ENCODE peak calls at places on chromosomes 5 and 9, in seven cellular contexts. One of them, this sample, is unnamed. For H3K4me1, the result is how much of the 10 kb centered on the place peaks cover.

GRCh38 chr5:34009610-34010009 is 1.8 kb upstream of the AMACR start:
- DNase-seq in GM12878: no peak
- DNase-seq in GM23248: peak
- DNase-seq in CD4-positive, CD25-positive, alpha-beta regulatory T cell: no peak
- DNase-seq in ovary: no peak
- DNase-seq in tibial nerve: no peak
- DNase-seq in effector memory CD4-positive, alpha-beta T cell: no peak
- DNase-seq in this sample: no peak

GRCh38 chr9:125752070-125752628 is 5.0 kb downstream of the PBX3 start:
- DNase-seq in GM12878: no peak
- DNase-seq in GM23248: no peak
- DNase-seq in CD4-positive, CD25-positive, alpha-beta regulatory T cell: no peak
- DNase-seq in ovary: no peak
- DNase-seq in tibial nerve: no peak
- DNase-seq in effector memory CD4-positive, alpha-beta T cell: no peak
- DNase-seq in this sample: no peak

GRCh38 chr9:76564300-76564699 is 105.3 kb downstream of the GCNT1 start:
- DNase-seq in GM12878: no peak
- DNase-seq in GM23248: peak
- DNase-seq in CD4-positive, CD25-positive, alpha-beta regulatory T cell: no peak
- DNase-seq in ovary: no peak
- DNase-seq in tibial nerve: no peak
- DNase-seq in effector memory CD4-positive, alpha-beta T cell: no peak
- DNase-seq in this sample: no peak

GRCh38 chr9:92608221-92609141 is 61.5 kb downstream of the IPPK start:
- DNase-seq in GM12878: no peak
- DNase-seq in GM23248: peak
- DNase-seq in CD4-positive, CD25-positive, alpha-beta regulatory T cell: no peak
- DNase-seq in ovary: no peak
- DNase-seq in tibial nerve: no peak
- DNase-seq in effector memory CD4-positive, alpha-beta T cell: no peak
- DNase-seq in this sample: no peak

GRCh38 chr5:79697222-79698164 is 7.9 kb downstream of the CMYA5 start:
- DNase-seq in GM12878: no peak
- DNase-seq in GM23248: peak
- DNase-seq in CD4-positive, CD25-positive, alpha-beta regulatory T cell: no peak
- DNase-seq in ovary: no peak
- DNase-seq in tibial nerve: no peak
- DNase-seq in effector memory CD4-positive, alpha-beta T cell: no peak
- DNase-seq in this sample: no peak

GRCh38 chr5:82142928-82143577 is 135.1 kb downstream of the RPS23 start:
- DNase-seq in GM12878: no peak
- DNase-seq in GM23248: no peak
- DNase-seq in CD4-positive, CD25-positive, alpha-beta regulatory T cell: no peak
- DNase-seq in ovary: no peak
- DNase-seq in tibial nerve: no peak
- DNase-seq in effector memory CD4-positive, alpha-beta T cell: no peak
- DNase-seq in this sample: no peak

GRCh38 chr5:132046915-132047314 is 13.5 kb upstream of the IL3 start:
- DNase-seq in GM12878: no peak
- DNase-seq in GM23248: no peak
- DNase-seq in CD4-positive, CD25-positive, alpha-beta regulatory T cell: no peak
- DNase-seq in ovary: peak
- DNase-seq in tibial nerve: no peak
- DNase-seq in effector memory CD4-positive, alpha-beta T cell: no peak
- DNase-seq in this sample: no peak

GRCh38 chr5:159510282-159510681 is 180.0 kb upstream of the IL12B start:
- DNase-seq in GM12878: no peak
- DNase-seq in GM23248: peak
- DNase-seq in CD4-positive, CD25-positive, alpha-beta regulatory T cell: no peak
- DNase-seq in ovary: peak
- DNase-seq in tibial nerve: no peak
- DNase-seq in effector memory CD4-positive, alpha-beta T cell: no peak
- DNase-seq in this sample: no peak

GRCh38 chr5:159088371-159088770 is 11.3 kb downstream of the EBF1 start:
- DNase-seq in GM12878: no peak
- DNase-seq in GM23248: no peak
- DNase-seq in CD4-positive, CD25-positive, alpha-beta regulatory T cell: no peak
- DNase-seq in ovary: no peak
- DNase-seq in tibial nerve: no peak
- DNase-seq in effector memory CD4-positive, alpha-beta T cell: no peak
- DNase-seq in this sample: no peak

GRCh38 chr9:136799079-136799853 is 3.1 kb downstream of the CCDC183 start:
- DNase-seq in GM12878: no peak
- DNase-seq in GM23248: peak
- DNase-seq in CD4-positive, CD25-positive, alpha-beta regulatory T cell: no peak
- DNase-seq in ovary: peak
- DNase-seq in tibial nerve: no peak
- DNase-seq in effector memory CD4-positive, alpha-beta T cell: no peak
- DNase-seq in this sample: no peak

GRCh38 chr5:135569755-135570452 is 8.9 kb downstream of the CXCL14 start:
- DNase-seq in GM12878: no peak
- DNase-seq in GM23248: peak
- DNase-seq in CD4-positive, CD25-positive, alpha-beta regulatory T cell: no peak
- DNase-seq in ovary: no peak
- DNase-seq in tibial nerve: no peak
- DNase-seq in effector memory CD4-positive, alpha-beta T cell: no peak
- DNase-seq in this sample: no peak

GRCh38 chr5:56148453-56148971 is 84.6 kb downstream of the ANKRD55 start:
- DNase-seq in GM12878: peak
- DNase-seq in GM23248: no peak
- DNase-seq in CD4-positive, CD25-positive, alpha-beta regulatory T cell: peak
- DNase-seq in ovary: no peak
- DNase-seq in tibial nerve: no peak
- DNase-seq in effector memory CD4-positive, alpha-beta T cell: no peak
- DNase-seq in this sample: peak

GRCh38 chr5:157864067-157864466 is 5.1 kb upstream of the CLINT1 start:
- DNase-seq in GM12878: no peak
- DNase-seq in GM23248: no peak
- DNase-seq in CD4-positive, CD25-positive, alpha-beta regulatory T cell: no peak
- DNase-seq in ovary: no peak
- DNase-seq in tibial nerve: no peak
- DNase-seq in effector memory CD4-positive, alpha-beta T cell: no peak
- DNase-seq in this sample: peak

GRCh38 chr9:93963969-93964368 is 8.8 kb upstream of the BARX1 start:
- DNase-seq in GM12878: no peak
- DNase-seq in GM23248: no peak
- DNase-seq in CD4-positive, CD25-positive, alpha-beta regulatory T cell: no peak
- DNase-seq in ovary: no peak
- DNase-seq in tibial nerve: no peak
- DNase-seq in effector memory CD4-positive, alpha-beta T cell: no peak
- DNase-seq in this sample: no peak

GRCh38 chr9:87152206-87152605 is 204.9 kb upstream of the GAS1 start:
- DNase-seq in GM12878: no peak
- DNase-seq in GM23248: no peak
- DNase-seq in CD4-positive, CD25-positive, alpha-beta regulatory T cell: no peak
- DNase-seq in ovary: no peak
- DNase-seq in tibial nerve: no peak
- DNase-seq in effector memory CD4-positive, alpha-beta T cell: no peak
- DNase-seq in this sample: no peak

GRCh38 chr5:34626036-34626435 is 30.1 kb upstream of the RAI14 start:
- DNase-seq in GM12878: no peak
- DNase-seq in GM23248: peak
- DNase-seq in CD4-positive, CD25-positive, alpha-beta regulatory T cell: no peak
- DNase-seq in ovary: no peak
- DNase-seq in tibial nerve: no peak
- DNase-seq in effector memory CD4-positive, alpha-beta T cell: no peak
- DNase-seq in this sample: no peak

GRCh38 chr9:91746904-91747303 is 203.1 kb downstream of the ROR2 start:
- DNase-seq in GM12878: no peak
- DNase-seq in GM23248: peak
- DNase-seq in CD4-positive, CD25-positive, alpha-beta regulatory T cell: no peak
- DNase-seq in ovary: no peak
- DNase-seq in tibial nerve: no peak
- DNase-seq in effector memory CD4-positive, alpha-beta T cell: no peak
- DNase-seq in this sample: no peak

GRCh38 chr9:133008824-133009223 is 22.0 kb upstream of the GTF3C5 start:
- DNase-seq in GM12878: no peak
- DNase-seq in GM23248: no peak
- DNase-seq in CD4-positive, CD25-positive, alpha-beta regulatory T cell: no peak
- DNase-seq in ovary: no peak
- DNase-seq in tibial nerve: no peak
- DNase-seq in effector memory CD4-positive, alpha-beta T cell: no peak
- DNase-seq in this sample: no peak

GRCh38 chr5:114062940-114063867 is 298.7 kb upstream of the KCNN2 start:
- DNase-seq in GM12878: no peak
- DNase-seq in GM23248: no peak
- DNase-seq in CD4-positive, CD25-positive, alpha-beta regulatory T cell: no peak
- DNase-seq in ovary: no peak
- DNase-seq in tibial nerve: no peak
- DNase-seq in effector memory CD4-positive, alpha-beta T cell: no peak
- DNase-seq in this sample: no peak

DNA sequence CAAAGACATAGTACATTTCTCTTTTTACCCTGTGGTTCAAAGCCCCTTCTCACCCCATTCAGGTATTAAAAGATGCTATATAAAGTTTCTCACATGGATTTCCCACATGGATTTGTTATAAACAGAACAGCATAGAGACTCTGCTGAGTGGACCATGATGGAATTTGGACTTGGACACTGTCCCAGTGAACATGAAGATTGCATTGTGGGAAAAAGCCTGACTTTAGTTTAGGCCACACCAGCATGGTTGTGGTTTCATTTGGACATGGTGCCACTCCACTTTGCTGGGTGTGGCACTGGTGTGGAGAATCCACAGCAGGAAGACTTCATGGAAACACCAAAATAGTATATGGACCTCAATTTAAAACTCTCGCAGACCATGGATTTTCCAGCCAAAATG is 124.6 kb downstream of the ARHGAP26 start:
- DNase-seq in GM12878: no peak
- DNase-seq in GM23248: peak
- DNase-seq in CD4-positive, CD25-positive, alpha-beta regulatory T cell: no peak
- DNase-seq in ovary: no peak
- DNase-seq in tibial nerve: no peak
- DNase-seq in effector memory CD4-positive, alpha-beta T cell: no peak
- DNase-seq in this sample: no peak
- H3K4me3 ChIP-seq in GM12878: no peak
- H3K4me3 ChIP-seq in GM23248: no peak
- H3K4me3 ChIP-seq in CD4-positive, CD25-positive, alpha-beta regulatory T cell: no peak
- H3K4me3 ChIP-seq in ovary: no peak
- H3K4me3 ChIP-seq in tibial nerve: no peak
- H3K4me3 ChIP-seq in effector memory CD4-positive, alpha-beta T cell: no peak
- H3K4me3 ChIP-seq in this sample: no peak

DNA sequence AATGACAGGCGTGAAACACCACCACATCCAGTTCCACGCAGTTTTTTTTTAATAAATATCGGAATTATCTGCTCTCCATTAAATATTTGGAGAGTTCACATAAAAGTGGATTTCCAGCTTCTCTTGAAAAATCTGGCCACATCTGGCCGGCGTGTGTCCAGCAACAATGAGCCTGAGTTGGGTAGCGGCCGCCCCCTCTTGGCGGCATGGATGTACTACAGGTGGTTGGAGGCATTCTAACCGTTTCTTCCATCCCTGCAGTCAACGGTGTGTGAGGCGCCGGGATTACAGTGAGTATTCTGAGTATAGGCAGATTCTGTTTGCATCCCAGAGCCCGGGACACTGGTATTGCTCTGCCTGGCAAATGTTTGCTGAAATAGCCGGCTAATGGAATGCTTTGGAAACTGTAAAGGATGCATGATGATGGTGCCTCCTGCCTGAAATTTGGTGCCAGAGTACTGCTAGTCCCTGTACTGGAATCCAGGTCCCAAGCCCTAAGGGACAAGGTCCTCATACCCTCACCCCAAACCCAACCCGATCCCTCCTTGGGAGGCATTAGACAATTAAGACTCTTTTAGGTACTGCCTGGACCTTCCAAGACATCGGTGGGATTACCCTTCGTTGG is 13.6 kb upstream of the GM2A start:
- DNase-seq in GM12878: no peak
- DNase-seq in GM23248: peak
- DNase-seq in CD4-positive, CD25-positive, alpha-beta regulatory T cell: peak
- DNase-seq in ovary: peak
- DNase-seq in tibial nerve: peak
- DNase-seq in effector memory CD4-positive, alpha-beta T cell: peak
- DNase-seq in this sample: no peak
- H3K27ac ChIP-seq in GM12878: no peak
- H3K27ac ChIP-seq in GM23248: no peak
- H3K27ac ChIP-seq in CD4-positive, CD25-positive, alpha-beta regulatory T cell: no peak
- H3K27ac ChIP-seq in ovary: no peak
- H3K27ac ChIP-seq in tibial nerve: no peak
- H3K27ac ChIP-seq in effector memory CD4-positive, alpha-beta T cell: no peak
- H3K27ac ChIP-seq in this sample: no peak

DNA sequence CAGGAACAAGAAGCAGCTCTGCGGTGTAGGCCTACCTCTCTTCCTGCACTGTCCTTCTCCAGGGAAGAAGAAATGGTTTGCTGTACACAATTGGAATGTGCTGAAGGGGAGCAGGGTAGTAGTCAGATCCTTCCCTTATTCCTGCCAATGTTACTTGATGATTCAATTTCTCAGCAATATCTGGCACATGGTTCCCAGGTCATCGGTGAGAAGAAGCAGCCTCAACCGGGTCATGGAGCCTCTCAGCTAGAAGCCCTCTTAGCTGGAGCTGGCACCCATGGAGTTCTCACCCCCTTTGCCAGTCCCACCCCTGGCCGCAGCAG is 36.9 kb downstream of the ACTBL2 start:
- DNase-seq in GM12878: no peak
- DNase-seq in GM23248: peak
- DNase-seq in CD4-positive, CD25-positive, alpha-beta regulatory T cell: no peak
- DNase-seq in ovary: no peak
- DNase-seq in tibial nerve: no peak
- DNase-seq in effector memory CD4-positive, alpha-beta T cell: no peak
- DNase-seq in this sample: no peak
- H3K4me1 ChIP-seq in GM12878: under half
- H3K4me1 ChIP-seq in GM23248: half or more
- H3K4me1 ChIP-seq in CD4-positive, CD25-positive, alpha-beta regulatory T cell: under half
- H3K4me1 ChIP-seq in ovary: under half
- H3K4me1 ChIP-seq in tibial nerve: under half
- H3K4me1 ChIP-seq in effector memory CD4-positive, alpha-beta T cell: under half
- H3K4me1 ChIP-seq in this sample: under half

GRCh38 chr5:74392698-74393431 is 247.7 kb downstream of the ENC1 start:
- DNase-seq in GM12878: no peak
- DNase-seq in GM23248: peak
- DNase-seq in CD4-positive, CD25-positive, alpha-beta regulatory T cell: no peak
- DNase-seq in ovary: no peak
- DNase-seq in tibial nerve: no peak
- DNase-seq in effector memory CD4-positive, alpha-beta T cell: no peak
- DNase-seq in this sample: no peak

GRCh38 chr5:74390822-74391221 is 249.7 kb downstream of the ENC1 start:
- DNase-seq in GM12878: no peak
- DNase-seq in GM23248: no peak
- DNase-seq in CD4-positive, CD25-positive, alpha-beta regulatory T cell: no peak
- DNase-seq in ovary: no peak
- DNase-seq in tibial nerve: no peak
- DNase-seq in effector memory CD4-positive, alpha-beta T cell: no peak
- DNase-seq in this sample: no peak

GRCh38 chr5:74389531-74390305 is 250.8 kb downstream of the ENC1 start:
- DNase-seq in GM12878: no peak
- DNase-seq in GM23248: no peak
- DNase-seq in CD4-positive, CD25-positive, alpha-beta regulatory T cell: no peak
- DNase-seq in ovary: no peak
- DNase-seq in tibial nerve: no peak
- DNase-seq in effector memory CD4-positive, alpha-beta T cell: no peak
- DNase-seq in this sample: no peak

GRCh38 chr5:74390306-74390637 is 250.3 kb downstream of the ENC1 start:
- DNase-seq in GM12878: no peak
- DNase-seq in GM23248: no peak
- DNase-seq in CD4-positive, CD25-positive, alpha-beta regulatory T cell: no peak
- DNase-seq in ovary: no peak
- DNase-seq in tibial nerve: no peak
- DNase-seq in effector memory CD4-positive, alpha-beta T cell: no peak
- DNase-seq in this sample: no peak

GRCh38 chr5:74391410-74391809 is 249.1 kb downstream of the ENC1 start:
- DNase-seq in GM12878: no peak
- DNase-seq in GM23248: no peak
- DNase-seq in CD4-positive, CD25-positive, alpha-beta regulatory T cell: no peak
- DNase-seq in ovary: no peak
- DNase-seq in tibial nerve: no peak
- DNase-seq in effector memory CD4-positive, alpha-beta T cell: no peak
- DNase-seq in this sample: no peak
- H3K4me3 ChIP-seq in GM12878: no peak
- H3K4me3 ChIP-seq in GM23248: no peak
- H3K4me3 ChIP-seq in CD4-positive, CD25-positive, alpha-beta regulatory T cell: no peak
- H3K4me3 ChIP-seq in ovary: no peak
- H3K4me3 ChIP-seq in tibial nerve: no peak
- H3K4me3 ChIP-seq in effector memory CD4-positive, alpha-beta T cell: no peak
- H3K4me3 ChIP-seq in this sample: no peak